ENCODE peak calls at places on chromosomes 2 and 18, in four cellular contexts. T, O, Q and A are unnamed samples.
A peak's percentile ranks its signal among the peaks of the same experiment; 100 is the strongest.

GRCh38 chr2:119049968-119050657 is 108.1 kb downstream of the MARCO start:
- DNase-seq in T (no peak), O (no peak), Q (peak; percentile 26), A (no peak)

GRCh38 chr18:52160652-52161051 is 179.3 kb upstream of the DCC start:
- DNase-seq in T (no peak), O (no peak), Q (no peak), A (no peak)

GRCh38 chr2:230951396-230951795 is 26.4 kb upstream of the GPR55 start:
- DNase-seq in T (no peak), O (no peak), Q (no peak), A (no peak)

GRCh38 chr2:98726172-98726725 is 4.7 kb downstream of the MGAT4A start:
- DNase-seq in T (no peak), O (no peak), Q (no peak), A (no peak)

GRCh38 chr2:142617461-142617860 is 260.0 kb upstream of the KYNU start:
- DNase-seq in T (no peak), O (no peak), Q (no peak), A (no peak)

GRCh38 chr18:62716679-62717058 is 1.3 kb downstream of the PHLPP1 start:
- DNase-seq in T (peak; percentile 78), O (no peak), Q (peak; percentile 34), A (peak; percentile 45)

GRCh38 chr2:240965296-240965904 is 33.0 kb upstream of the SNED1 start:
- DNase-seq in T (peak; percentile 32), O (no peak), Q (no peak), A (no peak)

GRCh38 chr2:100786297-100786658 is 33.7 kb upstream of the NPAS2 start:
- DNase-seq in T (no peak), O (peak; percentile 66), Q (peak; percentile 95), A (no peak)

GRCh38 chr18:37435150-37435872 is 130.3 kb downstream of the CELF4 start:
- DNase-seq in T (no peak), O (no peak), Q (no peak), A (no peak)

GRCh38 chr2:138356178-138356577 is 145.4 kb upstream of the SPOPL start:
- DNase-seq in T (no peak), O (no peak), Q (no peak), A (no peak)

GRCh38 chr2:104745856-104746255 is 108.1 kb upstream of the POU3F3 start:
- DNase-seq in T (no peak), O (no peak), Q (no peak), A (no peak)

GRCh38 chr2:30666307-30666874 is 140.9 kb downstream of the CAPN13 start:
- DNase-seq in T (no peak), O (peak; percentile 54), Q (peak; percentile 58), A (no peak)

GRCh38 chr2:7031424-7032245 is 114.4 kb downstream of the RNF144A start:
- DNase-seq in T (peak; percentile 91), O (no peak), Q (no peak), A (no peak)

GRCh38 chr2:54274781-54275242 is 18.8 kb upstream of the TSPYL6 start:
- DNase-seq in T (no peak), O (no peak), Q (no peak), A (no peak)

GRCh38 chr2:180125245-180125962 is 118.3 kb upstream of the CWC22 start:
- DNase-seq in T (peak; percentile 36), O (peak; percentile 49), Q (peak; percentile 95), A (no peak)

GRCh38 chr2:186884585-186884984 is 35.6 kb upstream of the ZSWIM2 start:
- DNase-seq in T (no peak), O (no peak), Q (no peak), A (no peak)

GRCh38 chr18:21703241-21703820 is 1.2 kb downstream of the ABHD3 start:
- DNase-seq in T (peak; percentile 63), O (no peak), Q (peak; percentile 5), A (no peak)